ENCODE peak calls at places on chromosomes 11 and 22, in four cellular contexts. J is WTC11, K is GM12878, Z is HepG2. V is an unnamed sample.

GRCh38 chr22:48350456-48350855 is 1477.2 kb downstream of the BRD1 start:
- DNase-seq in J (no peak), K (no peak), Z (no peak), V (no peak)

GRCh38 chr11:67410984-67411784 is 4.3 kb upstream of the CARNS1 start:
- DNase-seq in J (no peak), K (no peak), Z (no peak), V (no peak)

GRCh38 chr11:108435066-108435465 is 32.3 kb downstream of the C11orf65 start:
- DNase-seq in J (no peak), K (no peak), Z (no peak), V (no peak)

GRCh38 chr22:19109198-19110063 is 12.8 kb downstream of the DGCR2 start:
- DNase-seq in J (no peak), K (peak), Z (peak), V (peak)

GRCh38 chr11:60130496-60130895 is 42.0 kb downstream of the MS4A2 start:
- DNase-seq in J (peak), K (no peak), Z (peak), V (peak)

GRCh38 chr11:116427903-116428637 is 344.7 kb downstream of the BUD13 start:
- DNase-seq in J (no peak), K (no peak), Z (peak), V (no peak)

GRCh38 chr11:72072348-72072747 is 8.0 kb downstream of the NUMA1 start:
- DNase-seq in J (no peak), K (no peak), Z (peak), V (no peak)

GRCh38 chr11:93236741-93237675 is 39.2 kb upstream of the SLC36A4 start:
- DNase-seq in J (no peak), K (no peak), Z (peak), V (peak)

GRCh38 chr11:18013790-18014507 is 1.1 kb upstream of the SERGEF start:
- DNase-seq in J (peak), K (no peak), Z (no peak), V (no peak)

GRCh38 chr22:36232715-36233401 is 6.5 kb downstream of the APOL2 start:
- DNase-seq in J (no peak), K (no peak), Z (no peak), V (no peak)

GRCh38 chr11:25838918-25839611 is 492.9 kb upstream of the ANO3 start:
- DNase-seq in J (no peak), K (no peak), Z (no peak), V (no peak)

GRCh38 chr11:569273-569885 is 6.9 kb upstream of the PHRF1 start:
- DNase-seq in J (no peak), K (no peak), Z (no peak), V (no peak)

GRCh38 chr11:130211781-130212401 is 52.3 kb downstream of the ST14 start:
- DNase-seq in J (peak), K (no peak), Z (no peak), V (no peak)

GRCh38 chr22:28438183-28438778 is 241.4 kb downstream of the TTC28 start:
- DNase-seq in J (no peak), K (no peak), Z (no peak), V (no peak)

GRCh38 chr22:26577081-26577480 is 12.9 kb downstream of the TPST2 start:
- DNase-seq in J (no peak), K (no peak), Z (no peak), V (no peak)

GRCh38 chr11:95827661-95828060 is 37.4 kb downstream of the CEP57 start:
- DNase-seq in J (no peak), K (no peak), Z (no peak), V (no peak)

GRCh38 chr11:2570841-2571597 is 126.2 kb downstream of the KCNQ1 start:
- DNase-seq in J (no peak), K (no peak), Z (no peak), V (no peak)

GRCh38 chr22:27110985-27111451 is 453.6 kb downstream of the MIAT start:
- DNase-seq in J (no peak), K (no peak), Z (peak), V (no peak)

GRCh38 chr11:62295504-62295903 is 3.4 kb downstream of the SCGB1D4 start:
- DNase-seq in J (peak), K (no peak), Z (peak), V (no peak)

GRCh38 chr11:2463766-2464277 is 19.0 kb downstream of the KCNQ1 start:
- DNase-seq in J (no peak), K (no peak), Z (no peak), V (no peak)

GRCh38 chr11:85590848-85591483 is 36.2 kb downstream of the DLG2 start:
- DNase-seq in J (no peak), K (no peak), Z (peak), V (no peak)

GRCh38 chr11:76655466-76656086 is 15.0 kb downstream of the LRRC32 start:
- DNase-seq in J (peak), K (no peak), Z (no peak), V (no peak)

GRCh38 chr11:132075447-132075846 is 705.0 kb downstream of the NTM start:
- DNase-seq in J (no peak), K (no peak), Z (no peak), V (no peak)

GRCh38 chr11:95821640-95822039 is 31.3 kb downstream of the CEP57 start:
- DNase-seq in J (no peak), K (no peak), Z (no peak), V (no peak)

GRCh38 chr11:70252844-70253243 is 17.6 kb upstream of the PPFIA1 start:
- DNase-seq in J (no peak), K (peak), Z (no peak), V (no peak)

GRCh38 chr11:92735039-92735438 is 234.4 kb upstream of the MTNR1B start:
- DNase-seq in J (no peak), K (no peak), Z (no peak), V (no peak)

GRCh38 chr11:130872961-130873360 is 43.3 kb downstream of the SNX19 start:
- DNase-seq in J (no peak), K (no peak), Z (no peak), V (no peak)

GRCh38 chr11:11425806-11426205 is 72.8 kb upstream of the CSNK2A3 start:
- DNase-seq in J (no peak), K (no peak), Z (no peak), V (no peak)

GRCh38 chr22:46031965-46032851 is 55.2 kb upstream of the WNT7B start:
- DNase-seq in J (peak), K (no peak), Z (no peak), V (no peak)

GRCh38 chr11:662689-663274 is 25.7 kb downstream of the DRD4 start:
- DNase-seq in J (peak), K (no peak), Z (peak), V (peak)

GRCh38 chr11:10498426-10499250 is 42.3 kb downstream of the RNF141 start:
- DNase-seq in J (no peak), K (no peak), Z (no peak), V (no peak)

GRCh38 chr11:114026355-114026754 is 33.2 kb upstream of the ZBTB16 start:
- DNase-seq in J (peak), K (no peak), Z (peak), V (peak)

DNA sequence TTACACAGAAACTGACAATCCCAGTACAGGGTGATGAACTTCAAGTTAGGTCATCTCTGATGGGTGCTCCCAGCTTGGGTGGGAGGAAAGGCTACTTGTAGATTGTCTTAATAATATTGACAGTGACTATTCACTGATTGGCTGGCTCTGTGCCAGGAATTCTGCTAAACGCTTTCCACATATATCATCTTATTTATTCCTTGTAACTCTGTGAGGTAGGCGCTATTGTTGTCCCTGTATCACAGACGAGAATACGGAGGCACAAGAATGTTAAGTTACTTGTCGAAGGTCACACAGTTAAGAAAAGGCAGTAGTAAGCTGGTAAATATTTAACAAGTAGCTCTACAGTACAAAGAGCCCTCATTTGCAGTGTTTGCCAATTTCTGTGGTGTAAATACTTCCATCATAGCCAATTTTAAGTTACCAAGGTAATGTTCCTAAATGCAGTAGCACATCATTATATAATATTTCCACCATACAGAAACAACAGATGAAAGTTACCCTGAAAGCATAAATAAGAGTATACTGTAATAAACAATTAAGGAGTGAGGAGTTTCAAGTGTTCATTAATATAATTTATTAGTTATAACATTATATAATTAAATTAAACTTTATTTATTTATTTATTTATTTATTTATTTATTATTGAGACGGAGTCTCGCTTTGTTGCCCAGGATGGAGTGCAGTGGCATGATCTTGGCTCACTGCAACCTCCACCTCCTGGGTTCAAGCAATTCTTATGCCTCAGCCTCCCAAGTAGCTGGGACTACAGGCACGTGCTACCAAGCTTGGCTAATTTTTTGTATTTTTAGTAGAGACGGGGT is 11.5 kb upstream of the TIMP3 start:
- DNase-seq in J (no peak), K (no peak), Z (peak), V (no peak)
- TF ChIP-seq CREM in J (no peak), K (no peak), Z (no peak), V (no peak)

GRCh38 chr11:66002648-66003225 is 434 bp downstream of the BANF1 start:
- DNase-seq in J (no peak), K (no peak), Z (peak), V (peak)
- TF ChIP-seq CTCF in J (no peak), K (no peak), Z (peak), V (no peak)

DNA sequence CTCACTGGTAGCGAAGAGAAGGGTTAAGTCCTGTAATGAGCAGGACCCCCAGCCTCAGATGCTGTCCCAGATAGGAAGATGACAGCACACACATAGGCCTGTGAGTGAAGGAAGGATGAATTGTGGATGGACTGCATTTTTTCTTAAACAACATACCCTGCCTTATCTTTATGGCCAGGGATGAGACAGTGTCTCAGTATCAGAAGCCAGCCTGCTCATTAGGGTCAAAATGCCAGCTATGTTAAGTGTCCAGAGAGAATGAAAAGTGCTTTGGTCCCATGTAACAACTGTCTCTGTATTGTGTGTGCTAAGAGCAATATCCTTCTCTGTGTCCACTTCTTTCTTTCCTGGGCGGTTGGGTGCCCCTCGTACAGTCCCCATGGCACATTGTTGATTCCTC is 30.2 kb downstream of the PPFIBP2 start:
- DNase-seq in J (no peak), K (no peak), Z (no peak), V (no peak)
- TF ChIP-seq CREM in J (no peak), K (no peak), Z (no peak), V (no peak)

GRCh38 chr11:44310198-44310455 is 188 bp upstream of the ALX4 start:
- DNase-seq in J (no peak), K (no peak), Z (no peak), V (no peak)
- TF ChIP-seq CTCF in J (no peak), K (no peak), Z (no peak), V (no peak)

DNA sequence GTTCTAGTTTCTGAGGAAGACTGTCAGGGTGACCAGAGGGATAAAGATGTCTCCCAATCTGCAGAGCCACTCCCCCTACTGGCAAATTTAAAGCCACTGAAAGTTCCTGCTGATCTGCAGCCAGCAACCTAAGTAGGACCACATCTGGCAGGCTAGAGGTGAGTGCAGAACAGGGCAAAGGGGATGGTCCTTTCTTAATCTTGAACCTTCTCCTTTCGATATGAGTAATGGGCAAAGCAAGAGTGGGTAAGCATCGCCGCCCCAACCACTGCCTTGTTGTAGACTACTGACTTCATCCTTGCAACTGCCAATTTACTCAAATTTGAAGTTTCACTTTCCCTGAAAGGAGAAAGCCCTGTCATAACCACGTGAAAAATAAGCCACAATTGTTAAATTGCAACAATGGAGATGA is 30.7 kb downstream of the SCUBE2 start:
- DNase-seq in J (peak), K (peak), Z (peak), V (peak)
- TF ChIP-seq CREM in J (no peak), K (peak), Z (no peak), V (no peak)